ENCODE peak calls at places on chromosome 6, in four cellular contexts. J is activated naive CD4-positive, alpha-beta T cell treated with anti-CD3 and anti-CD28 coated beads for 36 hours; Z is neural progenitor cell; I is GDM1. E is an unnamed sample.

GRCh38 chr6:3356824-3357420 is 98.2 kb downstream of the PSMG4 start:
- DNase-seq in J (no peak), Z (no peak), I (no peak), E (no peak)

GRCh38 chr6:83615025-83615999 is 93.6 kb downstream of the SNAP91 start:
- DNase-seq in J (no peak), Z (peak), I (no peak), E (no peak)

GRCh38 chr6:162974685-162975084 is 246.9 kb downstream of the PACRG start:
- DNase-seq in J (no peak), Z (no peak), I (no peak), E (no peak)

GRCh38 chr6:90285611-90286381 is 10.8 kb downstream of the BACH2 start:
- DNase-seq in J (peak), Z (peak), I (no peak), E (no peak)

GRCh38 chr6:10585232-10585887 is 64.2 kb downstream of the GCNT2 start:
- DNase-seq in J (no peak), Z (peak), I (no peak), E (no peak)

GRCh38 chr6:15389079-15389758 is 143.3 kb downstream of the JARID2 start:
- DNase-seq in J (peak), Z (no peak), I (no peak), E (no peak)

GRCh38 chr6:158283304-158284005 is 28.8 kb upstream of the TULP4 start:
- DNase-seq in J (peak), Z (peak), I (no peak), E (no peak)

GRCh38 chr6:34490390-34491090 is 24.7 kb downstream of the PACSIN1 start:
- DNase-seq in J (no peak), Z (no peak), I (no peak), E (no peak)

GRCh38 chr6:3750324-3751018 is 1.0 kb downstream of the PXDC1 start:
- DNase-seq in J (no peak), Z (peak), I (no peak), E (no peak)

GRCh38 chr6:160398674-160399271 is 50.6 kb downstream of the SLC22A3 start:
- DNase-seq in J (no peak), Z (no peak), I (no peak), E (no peak)